ENCODE peak calls at places on chromosomes 1 and 21, in four cellular contexts. Q is SK-N-SH, W is prostate gland, K is H1. X is an unnamed sample.

GRCh38 chr1:30377230-30378022 is 346.0 kb downstream of the MATN1 start:
- DNase-seq in Q (no peak), K (no peak), W (no peak), X (no peak)

GRCh38 chr1:15355968-15356621 is 53.6 kb upstream of the EFHD2 start:
- DNase-seq in Q (no peak), K (no peak), W (no peak), X (no peak)

GRCh38 chr1:148379170-148379500 is 104.0 kb downstream of the PPIAL4G start:
- DNase-seq in K (no peak), W (no peak), Q (no peak), X (no peak)

GRCh38 chr21:39612233-39613028 is at the start of gene B3GALT5:
- DNase-seq in W (no peak), Q (peak), K (peak), X (no peak)

GRCh38 chr1:98437540-98437939 is 224.0 kb upstream of the SNX7 start:
- DNase-seq in Q (no peak), K (no peak), W (no peak), X (no peak)

GRCh38 chr21:28111151-28111619 is 881.5 kb downstream of the LTN1 start:
- DNase-seq in W (no peak), Q (peak), K (no peak), X (no peak)

GRCh38 chr1:183105449-183105848 is 80.6 kb upstream of the LAMC2 start:
- DNase-seq in Q (no peak), W (no peak), K (no peak), X (no peak)

GRCh38 chr1:68384872-68385390 is 64.8 kb downstream of the RPE65 start:
- DNase-seq in Q (no peak), W (no peak), K (no peak), X (no peak)

GRCh38 chr21:15279484-15279883 is 214.7 kb upstream of the NRIP1 start:
- DNase-seq in Q (no peak), K (no peak), W (no peak), X (no peak)

GRCh38 chr1:178006043-178006442 is 36.2 kb upstream of the SEC16B start:
- DNase-seq in K (no peak), W (no peak), Q (no peak), X (no peak)

GRCh38 chr1:156900019-156900718 is 6.7 kb downstream of the PEAR1 start:
- DNase-seq in Q (no peak), K (no peak), W (no peak), X (no peak)

GRCh38 chr1:160814856-160815255 is 18.9 kb downstream of the LY9 start:
- DNase-seq in Q (no peak), W (no peak), K (no peak), X (no peak)

GRCh38 chr1:92877792-92878191 is 46.0 kb downstream of the RPL5 start:
- DNase-seq in W (no peak), K (no peak), Q (peak), X (no peak)

GRCh38 chr1:216221260-216221700 is 202.0 kb downstream of the USH2A start:
- DNase-seq in W (peak), K (peak), Q (peak), X (peak)

GRCh38 chr21:15291621-15292266 is 226.9 kb upstream of the NRIP1 start:
- DNase-seq in W (no peak), K (no peak), Q (no peak), X (no peak)

GRCh38 chr1:86137458-86137857 is 19.1 kb downstream of the COL24A1 start:
- DNase-seq in Q (no peak), K (no peak), W (no peak), X (no peak)

GRCh38 chr1:35691080-35691479 is 27.6 kb downstream of the C1orf216 start:
- DNase-seq in Q (no peak), K (no peak), W (no peak), X (no peak)

GRCh38 chr1:54255026-54255425 is 55.1 kb downstream of the MRPL37 start:
- DNase-seq in W (no peak), K (no peak), Q (no peak), X (no peak)

GRCh38 chr1:41394918-41395598 is 33.8 kb downstream of the FOXO6 start:
- DNase-seq in K (peak), W (no peak), Q (peak), X (no peak)

GRCh38 chr1:27366411-27367159 is at the start of gene MAP3K6:
- DNase-seq in Q (peak), W (peak), K (no peak), X (peak)

GRCh38 chr1:167107456-167107855 is 13.6 kb downstream of the STYXL2 start:
- DNase-seq in Q (no peak), W (no peak), K (no peak), X (no peak)

GRCh38 chr1:234265861-234266260 is 107.4 kb upstream of the COA6 start:
- DNase-seq in W (no peak), K (no peak), Q (no peak), X (no peak)

GRCh38 chr1:106571109-106571508 is 485.4 kb upstream of the PRMT6 start:
- DNase-seq in W (no peak), Q (no peak), K (no peak), X (no peak)

GRCh38 chr1:246682231-246682895 is 41.8 kb upstream of the SCCPDH start:
- DNase-seq in W (no peak), Q (no peak), K (no peak), X (no peak)

GRCh38 chr1:242005866-242006565 is 7.1 kb upstream of the MAP1LC3C start:
- DNase-seq in K (no peak), Q (no peak), W (no peak), X (no peak)

GRCh38 chr1:210237514-210237913 is 4.9 kb downstream of the SERTAD4 start:
- DNase-seq in Q (no peak), W (no peak), K (no peak), X (no peak)

DNA sequence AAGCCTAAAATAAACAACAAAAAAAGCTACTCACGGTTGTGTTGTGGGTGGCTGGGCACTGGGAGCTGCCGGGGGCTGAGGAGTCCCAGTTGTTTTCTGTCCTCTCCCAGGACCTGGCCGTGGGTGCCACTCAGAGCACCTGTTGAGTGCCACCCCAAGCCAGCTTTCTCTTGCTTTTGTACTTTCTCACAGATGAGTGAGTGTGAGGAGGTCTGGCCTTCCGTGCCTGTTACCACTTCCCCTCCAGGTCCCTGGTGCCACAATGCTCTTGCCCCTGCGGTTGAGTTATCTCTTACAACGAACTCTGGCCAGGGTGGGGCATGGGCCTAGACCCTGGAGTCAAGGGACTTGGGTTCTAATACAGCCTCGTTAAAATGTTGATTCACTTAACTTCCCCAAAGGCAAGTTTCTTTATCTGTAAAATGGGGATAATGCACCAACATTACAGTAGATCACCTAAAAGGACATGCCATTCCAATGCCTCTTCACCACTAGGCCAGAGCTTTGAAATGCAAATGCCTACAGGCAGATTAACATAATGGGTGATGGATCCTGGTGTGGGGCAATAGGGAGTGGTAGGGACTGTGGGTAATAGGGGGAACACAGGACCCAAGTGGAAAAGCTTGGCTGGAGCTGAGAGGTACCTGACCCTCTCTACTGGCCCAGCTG is at the start of gene CNR2:
- DNase-seq in Q (no peak), W (no peak), K (no peak), X (no peak)
- TF ChIP-seq POLR2AphosphoS5 in Q (no peak), W (no peak), K (no peak), X (no peak)

GRCh38 chr1:3672231-3672970 is 20.1 kb downstream of the TP73 start:
- DNase-seq in W (no peak), K (no peak), Q (no peak), X (no peak)

GRCh38 chr1:3674100-3675094 is 22.1 kb downstream of the TP73 start:
- DNase-seq in W (no peak), Q (no peak), K (no peak), X (no peak)

GRCh38 chr1:3675436-3675835 is 23.1 kb downstream of the TP73 start:
- DNase-seq in K (no peak), Q (no peak), W (no peak), X (no peak)

GRCh38 chr1:3672971-3673361 is 20.6 kb downstream of the TP73 start:
- DNase-seq in W (no peak), K (no peak), Q (no peak), X (no peak)

GRCh38 chr1:3673381-3674099 is 21.2 kb downstream of the TP73 start:
- DNase-seq in W (no peak), K (no peak), Q (no peak), X (no peak)
- TF ChIP-seq POLR2AphosphoS5 in W (no peak), K (no peak), Q (no peak), X (peak)

GRCh38 chr1:94050675-94051074 is 70.3 kb downstream of the ABCA4 start:
- DNase-seq in W (no peak), Q (no peak), K (no peak), X (no peak)

GRCh38 chr1:94050263-94050662 is 70.7 kb downstream of the ABCA4 start:
- DNase-seq in K (no peak), Q (no peak), W (no peak), X (no peak)

GRCh38 chr1:94047914-94048313 is 73.0 kb downstream of the ABCA4 start:
- DNase-seq in K (no peak), W (no peak), Q (no peak), X (no peak)

GRCh38 chr1:94049791-94050190 is 71.2 kb downstream of the ABCA4 start:
- DNase-seq in K (no peak), W (no peak), Q (no peak), X (no peak)

GRCh38 chr1:94048413-94049164 is 72.4 kb downstream of the ABCA4 start:
- DNase-seq in Q (no peak), K (no peak), W (no peak), X (no peak)
- TF ChIP-seq POLR2AphosphoS5 in Q (no peak), K (no peak), W (no peak), X (no peak)

GRCh38 chr1:32321712-32322291 is 14.2 kb downstream of the MARCKSL1 start:
- DNase-seq in K (no peak), W (no peak), Q (no peak), X (no peak)
- TF ChIP-seq POLR2AphosphoS5 in K (no peak), W (no peak), Q (no peak), X (no peak)

GRCh38 chr1:10161121-10161520 is 49.2 kb upstream of the KIF1B start:
- DNase-seq in K (no peak), Q (no peak), W (no peak), X (no peak)

GRCh38 chr1:10160173-10160572 is 50.2 kb upstream of the KIF1B start:
- DNase-seq in K (no peak), W (no peak), Q (no peak), X (no peak)

DNA sequence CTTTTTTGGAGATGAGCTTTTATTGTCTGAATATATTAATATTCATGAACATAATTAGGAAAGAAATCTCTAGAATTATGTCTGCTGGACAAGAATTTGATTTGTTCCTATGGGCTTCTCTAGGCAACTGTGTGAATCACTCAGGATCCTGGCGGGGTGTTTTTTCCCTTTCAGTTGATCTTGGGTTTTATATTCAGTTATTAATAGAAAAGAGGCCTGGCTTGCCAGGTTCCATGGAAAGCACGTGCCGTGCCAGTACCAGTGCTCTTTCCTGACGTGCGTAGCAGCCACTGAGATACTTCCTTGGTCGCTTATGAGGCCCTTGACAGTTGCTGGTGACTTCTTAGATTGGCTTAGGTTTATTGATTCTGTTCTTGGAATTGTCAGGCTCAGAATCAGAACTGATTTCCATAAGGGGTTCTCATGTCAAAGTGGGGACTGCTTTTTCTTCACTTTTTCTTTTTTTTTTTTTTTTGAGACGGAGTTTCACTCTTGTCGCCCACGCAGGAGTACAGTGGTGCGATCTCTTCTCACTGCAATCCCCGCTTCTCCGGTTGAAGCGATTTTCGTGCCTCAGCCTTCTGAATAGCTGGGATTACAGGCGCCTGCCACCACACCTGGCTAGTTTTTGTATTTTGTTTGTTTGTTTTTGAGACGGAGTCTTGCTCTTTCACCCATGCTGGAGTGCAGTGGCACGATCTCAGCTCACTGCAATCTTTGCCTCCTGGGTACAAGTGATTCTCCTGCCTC is 48.7 kb upstream of the KIF1B start:
- DNase-seq in Q (no peak), W (no peak), K (no peak), X (no peak)
- TF ChIP-seq POLR2AphosphoS5 in Q (no peak), W (peak), K (no peak), X (no peak)

GRCh38 chr1:220791959-220792358 is 5.2 kb downstream of the MTARC1 start:
- DNase-seq in W (no peak), Q (no peak), K (no peak), X (no peak)
- TF ChIP-seq POLR2AphosphoS5 in W (peak), Q (no peak), K (no peak), X (no peak)

DNA sequence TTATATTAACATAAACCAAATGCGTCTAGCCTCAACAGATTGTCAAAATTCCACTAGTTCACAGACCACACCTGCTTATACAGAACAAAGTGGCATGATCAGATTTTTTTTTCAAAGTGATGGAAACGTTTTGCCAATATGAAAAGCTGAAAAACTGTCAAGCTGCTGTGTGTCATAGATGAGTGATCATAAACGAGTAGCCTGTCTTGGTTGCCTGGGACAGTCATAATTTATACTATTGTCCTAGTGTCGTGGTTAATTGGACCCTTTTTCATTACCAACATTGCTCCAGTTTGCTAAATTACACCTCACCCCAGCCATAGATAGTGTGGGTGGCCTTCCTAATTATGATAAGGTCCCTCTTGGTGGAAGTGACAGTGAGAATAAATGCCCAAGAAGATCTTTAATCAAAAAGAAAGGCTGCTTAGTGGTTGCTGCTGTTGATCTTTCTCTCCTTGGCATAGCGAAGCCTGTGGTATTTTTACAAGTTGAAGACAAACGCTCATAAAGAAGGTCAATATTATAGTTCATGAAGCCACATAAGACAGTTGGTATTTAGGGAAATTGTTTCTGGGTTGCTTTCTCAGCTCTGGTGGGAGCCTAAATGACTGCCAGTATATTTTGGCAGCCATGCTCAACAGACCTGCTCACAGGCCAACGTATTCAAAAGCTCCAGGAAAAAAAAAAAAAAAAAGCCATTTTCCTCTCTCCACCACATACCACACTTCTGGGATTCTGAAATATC is 478.1 kb downstream of the PLA2G4A start:
- DNase-seq in Q (no peak), W (peak), K (no peak), X (no peak)
- TF ChIP-seq POLR2AphosphoS5 in Q (no peak), W (peak), K (no peak), X (no peak)

DNA sequence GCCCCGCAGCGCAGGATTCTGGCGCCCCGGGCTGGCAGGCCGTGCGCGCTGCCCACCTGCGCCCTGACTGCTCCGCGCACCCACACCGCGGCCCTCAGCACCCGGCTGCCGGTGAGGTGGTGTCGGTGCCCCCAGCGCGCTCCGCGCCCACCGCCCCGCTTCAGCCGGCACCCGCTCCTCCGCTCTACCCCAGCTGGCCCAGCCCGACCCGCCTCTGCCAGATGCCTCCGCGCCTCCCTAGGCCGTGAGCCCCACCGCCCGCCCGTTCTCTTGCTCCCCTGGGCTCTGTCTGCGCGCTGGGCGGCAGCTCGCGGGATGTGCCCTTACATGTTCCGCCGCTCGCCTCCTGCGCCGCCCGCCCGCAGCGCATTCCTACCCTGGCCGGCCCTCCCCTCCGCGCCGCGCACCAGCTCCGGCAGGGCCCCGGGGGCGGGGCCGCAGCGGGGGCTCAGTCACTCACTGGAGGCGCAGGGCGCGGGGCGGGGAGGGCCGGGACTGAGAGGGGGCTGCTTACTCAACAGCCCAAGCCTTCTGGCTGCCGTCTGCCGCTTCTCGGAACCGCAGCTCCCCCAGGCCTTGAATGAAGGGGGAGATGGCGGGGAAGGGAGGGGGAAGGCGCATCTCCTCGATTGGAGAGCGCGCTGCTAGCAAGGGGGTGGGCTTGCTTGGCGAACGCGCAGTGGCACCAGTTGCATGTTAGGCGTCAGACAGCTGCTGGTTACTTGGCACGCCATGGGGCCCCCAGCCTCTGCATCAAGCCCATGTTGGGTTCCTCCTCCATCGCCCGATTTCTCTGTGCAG is at the start of gene PHLDA3:
- DNase-seq in W (peak), Q (peak), K (peak), X (peak)
- TF ChIP-seq POLR2AphosphoS5 in W (peak), Q (peak), K (no peak), X (peak)